ENCODE peak calls at places on chromosomes 7 and 10, in eight cellular contexts. T, P, A, U, X, H, W and B are unnamed samples.
A peak's percentile ranks its signal among the peaks of the same experiment; 100 is the strongest.

GRCh38 chr10:69807122-69807521 is 5.4 kb downstream of the COL13A1 start:
- DNase-seq in T (peak; percentile 85), A (no peak), W (no peak), U (no peak), H (no peak), X (no peak), P (no peak), B (no peak)

GRCh38 chr10:71840177-71840711 is 10.8 kb downstream of the PSAP start:
- DNase-seq in W (peak; percentile 92), U (no peak), A (no peak), X (peak; percentile 77), H (no peak), P (peak; percentile 77), T (peak; percentile 95), B (no peak)

GRCh38 chr10:53601260-53601875 is 828.8 kb upstream of the MBL2 start:
- DNase-seq in P (no peak), A (no peak), U (peak; percentile 17), T (peak; percentile 56), H (no peak), X (no peak), W (no peak), B (no peak)

GRCh38 chr10:97109562-97109961 is 76.2 kb downstream of the SLIT1 start:
- DNase-seq in W (no peak), X (no peak), P (no peak), H (no peak), U (no peak), T (no peak), A (no peak), B (no peak)

GRCh38 chr10:34956756-34957155 is 133.4 kb downstream of the CUL2 start:
- DNase-seq in T (no peak), H (no peak), U (no peak), X (no peak), P (no peak), W (no peak), A (no peak), B (no peak)

GRCh38 chr7:100053201-100053600 is 3.6 kb downstream of the ZSCAN21 start:
- DNase-seq in W (peak; percentile 40), T (peak; percentile 89), U (peak; percentile 53), H (no peak), A (no peak), X (no peak), P (peak; percentile 6), B (no peak)

GRCh38 chr7:867001-867405 is 9.4 kb upstream of the GET4 start:
- DNase-seq in P (no peak), T (peak; percentile 77), A (no peak), X (no peak), W (no peak), U (no peak), H (peak; percentile 75), B (no peak)

GRCh38 chr7:56092789-56093531 is at the start of gene PHKG1:
- DNase-seq in U (no peak), X (no peak), P (no peak), H (peak; percentile 90), A (no peak), W (peak; percentile 35), T (peak; percentile 81), B (no peak)

GRCh38 chr7:69859342-69859741 is 261.1 kb downstream of the AUTS2 start:
- DNase-seq in H (no peak), A (no peak), T (no peak), X (no peak), P (no peak), U (no peak), W (no peak), B (no peak)

GRCh38 chr10:73060738-73061635 is 35.7 kb downstream of the P4HA1 start:
- DNase-seq in P (no peak), T (peak; percentile 47), X (no peak), W (no peak), H (no peak), U (peak; percentile 30), A (no peak), B (no peak)

GRCh38 chr7:17016402-17017010 is 134.7 kb upstream of the AGR3 start:
- DNase-seq in H (no peak), A (no peak), X (no peak), W (no peak), P (no peak), U (no peak), T (no peak), B (no peak)

GRCh38 chr10:11546581-11546980 is 64.9 kb downstream of the USP6NL start:
- DNase-seq in U (no peak), A (no peak), P (no peak), X (no peak), H (no peak), T (no peak), W (no peak), B (no peak)

DNA sequence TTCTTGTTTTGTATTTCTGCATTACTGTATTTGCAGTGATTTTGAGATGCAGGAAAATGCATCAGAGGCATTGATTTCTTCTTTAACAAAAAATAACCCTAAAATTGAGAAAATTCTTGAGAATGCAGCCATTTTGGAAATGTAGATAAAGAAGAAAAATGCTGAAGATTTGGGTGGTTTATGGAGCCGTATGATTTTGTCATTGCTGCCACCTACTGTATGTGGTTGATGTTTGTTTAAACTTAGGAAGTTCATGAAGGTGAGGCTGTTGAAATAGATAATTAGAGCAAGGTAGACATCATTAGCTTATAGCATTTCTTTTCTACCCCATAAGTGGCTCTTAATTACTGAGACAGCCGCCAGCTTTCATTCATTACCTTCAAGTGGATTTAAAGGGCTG is 92.1 kb upstream of the SAMD8 start:
- DNase-seq in T (peak; percentile 63), U (no peak), H (no peak), P (no peak), X (no peak), W (no peak), A (no peak), B (no peak)
- TF ChIP-seq CTCF in T (peak; percentile 31), U (peak; percentile 59), H (peak; percentile 33), P (no peak), X (no peak), W (peak; percentile 16), A (no peak), B (peak; percentile 61)

GRCh38 chr10:114698271-114699185 is 40.5 kb upstream of the ABLIM1 start:
- DNase-seq in X (no peak), W (no peak), U (no peak), H (no peak), P (no peak), A (no peak), T (no peak), B (no peak)

GRCh38 chr10:114694062-114694461 is 36.0 kb upstream of the ABLIM1 start:
- DNase-seq in X (no peak), A (no peak), P (no peak), T (no peak), W (no peak), U (no peak), H (no peak), B (no peak)

GRCh38 chr10:114697061-114697598 is 39.1 kb upstream of the ABLIM1 start:
- DNase-seq in A (no peak), T (peak; percentile 18), X (no peak), U (no peak), H (peak; percentile 85), P (no peak), W (no peak), B (no peak)

GRCh38 chr10:114691442-114691941 is 33.4 kb upstream of the ABLIM1 start:
- DNase-seq in W (no peak), U (no peak), P (no peak), X (no peak), A (no peak), H (no peak), T (peak; percentile 50), B (no peak)

GRCh38 chr10:114694735-114695134 is 36.7 kb upstream of the ABLIM1 start:
- DNase-seq in X (no peak), W (peak; percentile 66), A (no peak), T (peak; percentile 40), P (peak; percentile 60), U (peak; percentile 44), H (no peak), B (no peak)
- TF ChIP-seq CTCF in X (peak; percentile 52), W (peak; percentile 69), A (no peak), T (peak; percentile 57), P (peak; percentile 82), U (peak; percentile 63), H (peak; percentile 32), B (no peak)

DNA sequence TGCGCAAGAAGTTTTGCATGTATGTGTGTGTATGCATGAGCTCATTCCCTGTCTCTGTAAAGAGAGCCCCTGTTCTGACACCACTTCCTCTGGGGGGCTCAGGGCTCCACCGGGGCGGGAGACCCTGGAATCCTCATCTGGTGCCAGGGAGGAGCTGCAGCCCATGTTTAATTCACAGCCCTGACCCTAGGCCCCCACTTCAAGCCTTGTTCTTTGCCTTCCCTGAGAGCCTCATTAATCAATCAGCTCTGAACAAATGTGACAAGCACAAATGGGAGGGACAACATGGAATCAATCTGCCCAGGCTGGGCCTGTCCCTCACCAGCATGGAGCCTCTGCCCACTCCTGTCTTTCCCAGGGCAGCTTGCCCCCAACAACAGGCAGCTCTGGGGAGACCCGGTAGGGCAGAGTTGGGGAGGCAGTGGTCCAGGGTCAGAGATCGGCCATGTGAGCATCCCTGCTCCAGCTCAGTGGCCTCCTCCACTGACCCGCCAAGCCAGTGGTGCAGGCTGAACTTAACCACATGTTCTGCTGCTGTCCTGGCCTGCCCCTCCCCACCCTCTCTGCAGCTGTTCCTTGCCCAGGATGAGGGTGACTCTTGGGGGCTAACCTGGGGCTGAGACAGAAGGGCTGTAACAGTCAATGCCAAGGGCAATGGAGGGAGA is 349.5 kb downstream of the PLXNA4 start:
- DNase-seq in T (no peak), X (no peak), W (no peak), H (no peak), A (no peak), P (no peak), U (no peak), B (no peak)
- TF ChIP-seq CTCF in T (no peak), X (no peak), W (no peak), H (no peak), A (no peak), P (no peak), U (no peak), B (no peak)

GRCh38 chr10:94286898-94287297 is 75.8 kb downstream of the NOC3L start:
- DNase-seq in U (no peak), P (no peak), W (no peak), H (no peak), X (no peak), T (peak; percentile 48), A (no peak), B (no peak)

GRCh38 chr10:94288361-94289116 is 74.2 kb downstream of the NOC3L start:
- DNase-seq in T (no peak), A (no peak), W (no peak), H (no peak), P (no peak), U (no peak), X (no peak), B (no peak)

GRCh38 chr10:94282369-94282768 is 80.4 kb downstream of the NOC3L start:
- DNase-seq in H (no peak), P (no peak), A (no peak), U (no peak), X (no peak), T (peak; percentile 33), W (no peak), B (no peak)

GRCh38 chr10:94285271-94285670 is 77.5 kb downstream of the NOC3L start:
- DNase-seq in X (no peak), H (no peak), W (no peak), A (no peak), U (no peak), P (no peak), T (no peak), B (no peak)

DNA sequence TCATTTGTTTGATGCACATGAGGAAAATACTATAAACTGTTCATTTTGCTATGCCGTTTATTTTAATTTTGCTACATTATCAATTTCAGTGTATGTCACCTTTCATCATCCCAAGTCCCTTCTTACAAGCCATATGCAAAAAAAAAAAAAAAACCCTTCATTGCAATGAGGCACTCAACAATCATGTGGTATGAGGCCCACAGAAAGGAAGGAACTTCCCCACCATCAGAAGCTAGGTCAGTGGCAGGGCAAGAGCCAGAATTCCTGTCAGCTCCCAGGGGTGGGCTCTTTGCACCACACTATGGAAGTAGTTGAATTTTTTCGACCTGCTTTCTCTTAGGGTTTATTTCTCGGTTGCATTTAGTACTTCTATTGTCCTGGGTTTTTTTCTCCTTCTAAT is 75.4 kb downstream of the NOC3L start:
- DNase-seq in T (peak; percentile 50), X (no peak), A (no peak), P (no peak), W (no peak), H (no peak), U (no peak), B (no peak)
- TF ChIP-seq CTCF in T (no peak), X (no peak), A (no peak), P (no peak), W (no peak), H (no peak), U (no peak), B (no peak)